ENCODE peak calls at places on chromosomes 16 and 17, in nine cellular contexts. P is colonic mucosa, W is ascending aorta, B is Peyer's patch, E is cardiac muscle cell, O is fibroblast of the aortic adventitia, X is left lung, N is GM10248, Y is cardiac fibroblast. F is an unnamed sample.

GRCh38 chr17:1241904-1242303 is 28.3 kb upstream of the BHLHA9 start:
- DNase-seq in P (no peak), W (no peak), B (no peak), E (no peak), O (peak), X (no peak), N (no peak), Y (peak), F (peak)

GRCh38 chr16:15708096-15708495 is 58.1 kb downstream of the NDE1 start:
- DNase-seq in P (peak), W (no peak), B (no peak), E (no peak), O (no peak), X (no peak), N (no peak), Y (peak), F (peak)

GRCh38 chr17:66625321-66625767 is 209.6 kb upstream of the CACNG5 start:
- DNase-seq in P (no peak), W (no peak), B (no peak), E (no peak), O (peak), X (no peak), N (no peak), Y (peak), F (peak)

GRCh38 chr16:13935408-13935807 is 15.5 kb downstream of the ERCC4 start:
- DNase-seq in P (no peak), W (no peak), B (no peak), E (no peak), O (no peak), X (no peak), N (no peak), Y (no peak), F (no peak)

GRCh38 chr16:25177831-25178688 is 38.7 kb upstream of the AQP8 start:
- DNase-seq in P (peak), W (no peak), B (no peak), E (no peak), O (no peak), X (peak), N (no peak), Y (no peak), F (peak)

GRCh38 chr16:20814761-20815160 is 8.4 kb downstream of the REXO5 start:
- DNase-seq in P (no peak), W (no peak), B (no peak), E (no peak), O (no peak), X (no peak), N (no peak), Y (peak), F (no peak)

GRCh38 chr17:40854175-40854814 is 12.7 kb downstream of the KRT12 start:
- DNase-seq in P (no peak), W (no peak), B (no peak), E (no peak), O (peak), X (no peak), N (no peak), Y (peak), F (peak)

GRCh38 chr17:17613708-17614114 is 22.2 kb upstream of the PEMT start:
- DNase-seq in P (peak), W (peak), B (peak), E (peak), O (peak), X (no peak), N (peak), Y (peak), F (peak)

GRCh38 chr16:17106243-17106791 is 364.4 kb downstream of the XYLT1 start:
- DNase-seq in P (no peak), W (no peak), B (no peak), E (peak), O (no peak), X (no peak), N (no peak), Y (no peak), F (no peak)

GRCh38 chr17:30113213-30113612 is 3.4 kb upstream of the NSRP1 start:
- DNase-seq in P (peak), W (no peak), B (no peak), E (no peak), O (peak), X (no peak), N (no peak), Y (no peak), F (peak)

GRCh38 chr16:24820522-24820921 is 25.2 kb upstream of the SLC5A11 start:
- DNase-seq in P (no peak), W (no peak), B (no peak), E (no peak), O (no peak), X (no peak), N (no peak), Y (peak), F (peak)

GRCh38 chr16:11685844-11686618 is 17.8 kb downstream of the SNN start:
- DNase-seq in P (no peak), W (no peak), B (no peak), E (no peak), O (no peak), X (no peak), N (no peak), Y (no peak), F (peak)

GRCh38 chr17:57597531-57598453 is 147.3 kb downstream of the CCDC182 start:
- DNase-seq in P (peak), W (peak), B (peak), E (peak), O (peak), X (peak), N (no peak), Y (peak), F (peak)

GRCh38 chr16:54287758-54288591 is 1.4 kb upstream of the IRX3 start:
- DNase-seq in P (no peak), W (no peak), B (no peak), E (peak), O (no peak), X (peak), N (no peak), Y (no peak), F (no peak)

GRCh38 chr16:18839555-18839954 is 38.2 kb upstream of the ARL6IP1 start:
- DNase-seq in P (peak), W (no peak), B (no peak), E (no peak), O (no peak), X (no peak), N (no peak), Y (no peak), F (no peak)

GRCh38 chr16:82041542-82041941 is 6.5 kb downstream of the HSD17B2 start:
- DNase-seq in P (no peak), W (no peak), B (no peak), E (no peak), O (no peak), X (no peak), N (no peak), Y (no peak), F (no peak)

GRCh38 chr17:32349854-32350661 is at the start of gene ZNF207:
- DNase-seq in P (peak), W (peak), B (peak), E (peak), O (peak), X (peak), N (peak), Y (peak), F (peak)
- TF ChIP-seq CTCF in P (no peak), W (no peak), B (no peak), E (no peak), O (no peak), X (no peak), N (no peak), Y (no peak), F (no peak)

DNA sequence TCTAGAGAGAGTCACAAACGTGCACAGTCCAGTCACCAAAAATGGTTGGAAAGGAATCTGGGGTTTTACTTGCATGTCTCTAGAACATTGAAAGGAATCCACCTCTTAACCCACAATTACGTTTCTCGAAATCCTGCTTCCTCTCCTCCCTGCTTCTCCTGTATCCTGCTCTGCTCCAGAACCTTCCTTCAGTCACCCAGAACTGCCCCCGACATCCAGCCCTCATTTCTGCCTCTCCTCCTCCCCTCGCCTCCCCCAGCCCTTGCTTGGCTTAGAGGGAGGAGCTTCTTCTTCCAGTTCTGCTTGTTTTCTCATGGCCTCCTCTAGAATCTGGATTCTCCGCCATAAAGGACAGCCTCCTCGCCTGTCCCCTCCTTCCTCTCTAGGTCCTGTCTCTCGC is 48.3 kb downstream of the ZDHHC7 start:
- DNase-seq in P (no peak), W (no peak), B (no peak), E (no peak), O (no peak), X (no peak), N (no peak), Y (no peak), F (no peak)
- TF ChIP-seq CTCF in P (no peak), W (no peak), B (no peak), E (no peak), O (no peak), X (no peak), N (no peak), Y (no peak), F (no peak)

GRCh38 chr17:81898029-81898866 is 3.8 kb upstream of the NPB start:
- DNase-seq in P (no peak), W (no peak), B (no peak), E (no peak), O (peak), X (no peak), N (no peak), Y (peak), F (peak)
- TF ChIP-seq CTCF in P (no peak), W (no peak), B (no peak), E (no peak), O (no peak), X (no peak), N (no peak), Y (no peak), F (no peak)

GRCh38 chr16:26645629-26646028 is 421.1 kb upstream of the C16orf82 start:
- DNase-seq in P (no peak), W (no peak), B (no peak), E (peak), O (no peak), X (no peak), N (no peak), Y (no peak), F (no peak)
- TF ChIP-seq CTCF in P (no peak), W (no peak), B (no peak), E (no peak), O (no peak), X (no peak), N (peak), Y (no peak), F (no peak)

GRCh38 chr17:55996826-55997225 is 156.4 kb upstream of the ANKFN1 start:
- DNase-seq in P (no peak), W (no peak), B (no peak), E (no peak), O (no peak), X (no peak), N (no peak), Y (no peak), F (no peak)
- TF ChIP-seq CTCF in P (no peak), W (no peak), B (peak), E (no peak), O (no peak), X (no peak), N (no peak), Y (no peak), F (no peak)

GRCh38 chr17:9004132-9004960 is 17.0 kb upstream of the NTN1 start:
- DNase-seq in P (no peak), W (peak), B (no peak), E (no peak), O (no peak), X (no peak), N (no peak), Y (no peak), F (no peak)
- TF ChIP-seq CTCF in P (no peak), W (no peak), B (no peak), E (no peak), O (no peak), X (no peak), N (no peak), Y (no peak), F (no peak)

GRCh38 chr17:63435681-63436522 is 10.2 kb downstream of the CYB561 start:
- DNase-seq in P (peak), W (peak), B (no peak), E (no peak), O (no peak), X (no peak), N (no peak), Y (no peak), F (no peak)
- TF ChIP-seq CTCF in P (no peak), W (no peak), B (peak), E (no peak), O (no peak), X (no peak), N (no peak), Y (no peak), F (no peak)

GRCh38 chr16:30063893-30064745 is 1.4 kb upstream of the ALDOA start:
- DNase-seq in P (peak), W (peak), B (peak), E (peak), O (peak), X (peak), N (peak), Y (peak), F (peak)
- TF ChIP-seq CTCF in P (no peak), W (peak), B (peak), E (peak), O (peak), X (no peak), N (peak), Y (peak), F (no peak)

F was measured in fibroblast of villous mesenchyme.